ENCODE peak calls at places on chromosomes 1 and 21, in nine cellular contexts. F is cardiac fibroblast, M is right cardiac atrium, K is lower lobe of right lung, G is tibial artery, S is cardiac muscle cell, V is GM06990, X is fibroblast of pulmonary artery, O is fibroblast of mammary gland. C is an unnamed sample.

GRCh38 chr1:220880726-220881506 is 1.7 kb downstream of the HLX start:
- DNase-seq in O (no peak), K (peak), S (no peak), M (peak), G (peak), F (peak), X (peak), V (no peak), C (no peak)

GRCh38 chr1:191438979-191439378 is 719.3 kb upstream of the RGS18 start:
- DNase-seq in V (no peak), S (no peak), X (no peak), G (no peak), K (no peak), F (no peak), O (no peak), M (no peak), C (no peak)

GRCh38 chr1:108017698-108018097 is 52.7 kb upstream of the VAV3 start:
- DNase-seq in S (no peak), F (no peak), K (no peak), X (no peak), G (no peak), V (no peak), O (peak), M (no peak), C (no peak)

GRCh38 chr1:225934711-225935110 is 6.3 kb downstream of the LEFTY2 start:
- DNase-seq in G (no peak), O (no peak), K (no peak), V (no peak), F (no peak), S (no peak), X (no peak), M (no peak), C (no peak)

GRCh38 chr21:37407719-37408455 is 41.3 kb downstream of the DYRK1A start:
- DNase-seq in S (no peak), F (peak), G (no peak), M (no peak), X (peak), K (no peak), O (peak), V (peak), C (no peak)

GRCh38 chr1:236114076-236114747 is 28.1 kb upstream of the GPR137B start:
- DNase-seq in X (no peak), F (no peak), M (no peak), G (no peak), V (no peak), O (no peak), S (no peak), K (no peak), C (no peak)

GRCh38 chr1:18440385-18441226 is 40.1 kb upstream of the KLHDC7A start:
- DNase-seq in S (no peak), M (no peak), X (no peak), F (no peak), O (no peak), V (no peak), K (no peak), G (no peak), C (no peak)

GRCh38 chr1:4002061-4002521 is 102.0 kb upstream of the C1orf174 start:
- DNase-seq in K (no peak), O (no peak), X (no peak), S (no peak), G (no peak), V (no peak), F (no peak), M (no peak), C (no peak)

GRCh38 chr1:228014235-228014930 is 7.6 kb downstream of the WNT3A start:
- DNase-seq in O (peak), K (peak), G (no peak), V (no peak), X (peak), S (no peak), F (peak), M (peak), C (no peak)

GRCh38 chr1:84855947-84856660 is 36.9 kb downstream of the LPAR3 start:
- DNase-seq in O (no peak), X (no peak), V (no peak), K (no peak), G (no peak), M (no peak), F (peak), S (no peak), C (no peak)

GRCh38 chr1:110765640-110766335 is 91.0 kb upstream of the KCNA3 start:
- DNase-seq in K (no peak), F (peak), S (peak), X (peak), M (no peak), G (no peak), V (no peak), O (peak), C (peak)

GRCh38 chr1:7376676-7377075 is 394.4 kb upstream of the VAMP3 start:
- DNase-seq in O (no peak), M (no peak), X (no peak), S (no peak), F (no peak), K (no peak), V (no peak), G (no peak), C (no peak)

GRCh38 chr1:94240822-94241221 is 3.4 kb upstream of the ARHGAP29 start:
- DNase-seq in G (no peak), V (no peak), M (no peak), O (no peak), F (peak), X (peak), S (peak), K (no peak), C (no peak)

GRCh38 chr1:229582011-229582694 is 23.6 kb upstream of the ABCB10 start:
- DNase-seq in K (peak), M (peak), F (peak), X (peak), V (no peak), G (peak), S (peak), O (peak), C (no peak)

GRCh38 chr1:17998889-17999288 is 108.7 kb upstream of the IGSF21 start:
- DNase-seq in F (no peak), X (no peak), M (no peak), V (no peak), K (no peak), O (no peak), S (no peak), G (no peak), C (no peak)

GRCh38 chr1:33167650-33168447 is 14.0 kb downstream of the TRIM62 start:
- DNase-seq in M (no peak), K (no peak), F (no peak), X (no peak), G (no peak), V (no peak), S (no peak), O (no peak), C (no peak)

GRCh38 chr1:195113471-195113870 is 1494.8 kb downstream of the KCNT2 start:
- DNase-seq in K (no peak), G (no peak), M (no peak), V (no peak), S (peak), X (no peak), O (no peak), F (no peak), C (no peak)

GRCh38 chr1:107327446-107327845 is 186.6 kb downstream of the NTNG1 start:
- DNase-seq in M (no peak), X (no peak), G (no peak), F (no peak), K (no peak), O (no peak), S (no peak), V (no peak), C (no peak)

GRCh38 chr1:21251773-21252471 is 38.3 kb downstream of the ECE1 start:
- DNase-seq in F (peak), O (peak), S (no peak), K (no peak), G (peak), X (peak), M (peak), V (no peak), C (no peak)

GRCh38 chr1:147721711-147722110 is 38.7 kb downstream of the GJA5 start:
- DNase-seq in S (no peak), K (no peak), X (peak), G (no peak), O (no peak), V (no peak), M (no peak), F (peak), C (no peak)

GRCh38 chr1:95039360-95040031 is 33.3 kb downstream of the ALG14 start:
- DNase-seq in S (no peak), M (no peak), X (no peak), G (no peak), K (no peak), V (no peak), F (no peak), O (no peak), C (no peak)

GRCh38 chr1:150161747-150162581 is 12.2 kb downstream of the PLEKHO1 start:
- DNase-seq in V (peak), S (peak), K (no peak), O (peak), G (no peak), F (no peak), M (peak), X (peak), C (no peak)
- H3K4me3 ChIP-seq in V (peak), S (peak), K (no peak), O (no peak), G (peak), F (peak), M (no peak), X (no peak), C (no peak)

DNA sequence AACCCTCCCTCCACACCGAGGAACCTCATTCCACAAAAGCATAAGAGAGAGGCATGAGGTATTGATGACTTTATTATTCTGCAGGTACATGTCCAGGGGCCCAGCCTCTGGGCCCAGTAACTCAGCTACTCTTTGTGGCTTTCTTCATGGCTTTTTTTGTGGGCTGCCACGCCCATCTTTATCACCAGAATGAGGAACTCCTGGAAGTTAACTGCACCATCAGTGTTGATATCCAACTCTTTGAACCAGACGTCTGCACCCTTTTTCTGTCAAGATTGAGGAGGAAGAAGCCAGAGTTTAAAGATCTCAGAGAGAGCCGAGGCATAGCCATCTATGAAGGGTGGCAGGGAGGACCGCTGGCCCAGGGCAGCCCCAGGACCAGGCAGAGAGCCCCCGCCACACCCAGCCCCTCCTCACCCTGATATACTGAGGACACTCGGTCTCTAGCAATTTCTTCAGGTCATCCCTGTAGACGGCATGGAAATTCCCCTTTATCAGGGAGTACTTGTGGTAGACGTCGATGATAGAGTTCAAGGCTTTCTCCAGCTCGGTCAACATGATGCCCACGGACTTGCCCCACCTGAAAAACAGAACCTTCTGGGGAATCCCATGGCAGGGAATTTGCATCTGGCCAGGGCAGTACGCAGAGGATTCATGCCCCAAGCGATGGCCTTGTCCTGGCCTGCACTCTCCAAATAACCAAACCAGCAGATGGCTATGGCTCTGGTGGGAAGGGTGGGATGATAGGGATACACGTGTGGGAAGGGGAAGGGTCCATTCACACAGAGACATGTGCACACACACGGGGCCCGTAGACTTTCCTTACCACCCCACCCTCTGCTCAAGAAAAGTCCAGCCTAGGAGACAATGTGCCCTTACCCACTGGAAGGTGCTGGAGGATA is 644 bp downstream of the S100A8 start:
- DNase-seq in F (no peak), M (no peak), V (no peak), G (no peak), O (no peak), K (no peak), S (peak), X (no peak), C (no peak)
- H3K4me3 ChIP-seq in F (no peak), M (no peak), V (no peak), G (no peak), O (no peak), K (peak), S (no peak), X (no peak), C (no peak)

GRCh38 chr1:203476223-203476622 is 617 bp downstream of the PRELP start:
- DNase-seq in O (no peak), V (no peak), G (no peak), F (no peak), M (no peak), S (no peak), K (no peak), X (no peak), C (no peak)
- H3K4me3 ChIP-seq in O (no peak), V (no peak), G (peak), F (no peak), M (peak), S (no peak), K (peak), X (no peak), C (no peak)

DNA sequence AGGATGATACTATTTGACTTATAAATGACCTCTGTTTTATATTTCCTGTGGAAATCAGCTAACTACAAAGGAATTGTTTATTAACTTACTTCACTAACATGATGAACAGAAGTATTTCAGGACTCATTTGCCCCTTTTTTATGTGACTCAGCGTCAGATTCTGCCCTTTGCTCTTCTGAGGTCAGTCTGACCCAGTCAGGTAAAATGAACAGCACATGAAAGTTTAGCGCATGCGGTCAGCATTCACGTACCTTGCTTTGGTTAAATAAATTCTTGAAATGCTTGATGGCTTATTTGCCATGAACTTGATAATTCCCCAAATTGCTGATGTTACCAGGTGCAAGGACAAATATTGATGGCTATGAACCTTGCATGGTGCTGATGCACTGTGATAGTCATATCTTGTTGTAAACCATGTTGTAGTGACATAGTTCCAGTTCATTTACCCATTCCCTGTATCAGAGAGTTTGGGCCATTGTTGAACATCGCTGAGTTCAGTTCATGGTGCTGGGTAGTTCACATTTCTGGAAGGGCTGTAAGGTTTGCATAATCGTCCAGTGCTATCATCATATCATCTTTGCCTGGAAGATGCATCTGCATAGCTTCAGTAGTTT is 133.4 kb downstream of the NFIA start:
- DNase-seq in S (no peak), F (no peak), G (no peak), V (no peak), X (no peak), O (peak), M (no peak), K (no peak), C (no peak)
- H3K4me3 ChIP-seq in S (no peak), F (no peak), G (no peak), V (no peak), X (no peak), O (no peak), M (no peak), K (no peak), C (no peak)

GRCh38 chr1:23169219-23169575 is 541 bp upstream of the LUZP1 start:
- DNase-seq in G (no peak), F (no peak), K (no peak), V (no peak), X (no peak), S (no peak), M (no peak), O (no peak), C (no peak)

GRCh38 chr1:23168462-23169218 is at the start of gene LUZP1:
- DNase-seq in G (peak), K (peak), X (peak), M (peak), O (peak), S (peak), F (peak), V (peak), C (peak)

GRCh38 chr1:23168079-23168461 is 586 bp downstream of the LUZP1 start:
- DNase-seq in M (peak), G (no peak), S (peak), O (no peak), V (no peak), X (no peak), K (peak), F (no peak), C (peak)

GRCh38 chr1:23167353-23168078 is 1.1 kb downstream of the LUZP1 start:
- DNase-seq in K (peak), F (peak), G (peak), O (peak), M (peak), S (peak), X (peak), V (peak), C (peak)

DNA sequence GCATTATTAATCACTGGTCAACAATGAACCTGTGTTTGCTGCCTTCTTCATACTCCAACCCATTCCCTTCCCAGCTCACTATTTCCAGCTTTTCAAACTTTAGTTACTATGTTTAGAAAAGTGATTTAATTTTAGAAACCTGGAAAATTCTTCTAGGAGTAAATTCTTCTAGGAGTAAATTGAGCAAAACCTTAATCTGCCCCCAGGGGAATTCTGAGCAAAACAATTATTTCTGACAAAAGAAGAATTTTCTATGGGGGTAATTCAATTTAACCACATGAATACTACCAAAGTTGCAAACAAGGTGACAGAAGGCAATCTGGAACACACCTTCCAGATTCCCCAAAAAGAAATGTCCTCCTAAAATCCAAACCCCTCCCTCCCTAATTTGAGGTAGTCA is 1.8 kb downstream of the LUZP1 start:
- DNase-seq in V (no peak), S (no peak), X (no peak), K (no peak), G (no peak), F (peak), O (no peak), M (no peak), C (no peak)
- H3K4me3 ChIP-seq in V (peak), S (peak), X (peak), K (peak), G (peak), F (peak), O (peak), M (peak), C (no peak)

GRCh38 chr1:245330951-245331350 is 176.2 kb downstream of the KIF26B start:
- DNase-seq in K (no peak), M (no peak), O (no peak), S (no peak), G (no peak), V (no peak), X (no peak), F (no peak), C (no peak)
- H3K4me3 ChIP-seq in K (no peak), M (no peak), O (no peak), S (no peak), G (no peak), V (no peak), X (no peak), F (no peak), C (no peak)

GRCh38 chr1:169878498-169878897 is 15.2 kb downstream of the SCYL3 start:
- DNase-seq in X (no peak), S (no peak), O (no peak), F (no peak), G (no peak), M (no peak), V (no peak), K (no peak), C (no peak)
- H3K4me3 ChIP-seq in X (no peak), S (no peak), O (no peak), F (no peak), G (no peak), M (no peak), V (no peak), K (no peak), C (no peak)

DNA sequence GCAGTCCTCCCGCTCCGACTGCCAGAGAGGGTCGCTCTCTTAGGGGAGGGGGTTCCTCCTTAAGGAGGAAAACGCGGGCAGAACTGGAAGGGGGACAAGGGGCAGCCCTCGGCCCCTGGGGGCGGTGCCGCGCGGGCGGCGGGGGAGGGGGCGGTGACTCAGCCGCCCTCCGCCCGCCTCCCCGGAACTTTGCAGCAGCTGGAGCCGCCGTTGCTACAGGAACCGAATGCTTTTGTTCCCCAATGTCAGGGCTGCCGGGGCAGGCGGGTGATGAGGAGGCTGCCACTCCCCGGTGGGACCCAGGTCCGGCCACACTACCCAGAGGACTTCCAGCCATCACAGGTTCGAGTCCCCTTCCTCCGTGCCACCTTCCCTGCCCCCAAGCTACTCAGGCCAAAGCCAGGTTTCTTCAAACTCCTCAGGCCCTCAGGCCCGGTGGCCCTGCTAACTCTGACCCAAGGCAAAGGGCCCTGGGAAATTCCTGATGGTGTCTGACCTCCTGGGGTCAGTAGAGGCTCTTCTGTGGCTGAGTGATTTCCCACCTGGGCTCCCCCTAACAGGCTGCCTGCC is 3.2 kb downstream of the ADGRB2 start:
- DNase-seq in F (peak), K (peak), M (peak), G (peak), X (peak), S (peak), O (peak), V (peak), C (peak)
- H3K4me3 ChIP-seq in F (peak), K (peak), M (peak), G (peak), X (peak), S (peak), O (peak), V (peak), C (peak)

GRCh38 chr21:44726803-44727202 is 15.4 kb upstream of the TSPEAR start:
- DNase-seq in G (no peak), M (no peak), O (no peak), X (no peak), V (no peak), F (no peak), S (no peak), K (no peak), C (no peak)
- H3K4me3 ChIP-seq in G (no peak), M (no peak), O (no peak), X (no peak), V (no peak), F (no peak), S (no peak), K (no peak), C (no peak)

C was measured in CD4-positive, alpha-beta memory T cell.